ENCODE peak calls at places on chromosome 14, in nine cellular contexts. C is testis; O is CD8-positive, alpha-beta T cell; L is sigmoid colon; Z is MM.1S; T is body of pancreas; U is AG04450; R is heart left ventricle; H is suprapubic skin. F is an unnamed sample.

GRCh38 chr14:74539503-74539902 is 45.9 kb downstream of the ISCA2 start:
- DNase-seq in O (no peak), H (no peak), T (no peak), R (no peak), Z (no peak), C (no peak), U (no peak), L (no peak), F (no peak)

GRCh38 chr14:67491741-67492504 is 3.4 kb upstream of the TMEM229B start:
- DNase-seq in U (no peak), H (no peak), R (no peak), O (no peak), L (no peak), Z (no peak), C (no peak), T (peak), F (no peak)

GRCh38 chr14:70901218-70901772 is 6.0 kb upstream of the PCNX1 start:
- DNase-seq in C (no peak), R (no peak), O (no peak), Z (no peak), T (no peak), U (no peak), H (no peak), L (no peak), F (no peak)

GRCh38 chr14:44449694-44450093 is 57.4 kb downstream of the FSCB start:
- DNase-seq in H (no peak), Z (no peak), O (no peak), U (no peak), R (no peak), T (no peak), C (no peak), L (no peak), F (no peak)

GRCh38 chr14:25050494-25051170 is 685 bp upstream of the STXBP6 start:
- DNase-seq in R (no peak), U (no peak), H (no peak), Z (no peak), L (no peak), T (peak), O (no peak), C (no peak), F (no peak)

GRCh38 chr14:98906123-98906995 is 365.6 kb downstream of the BCL11B start:
- DNase-seq in C (peak), R (no peak), Z (no peak), T (peak), U (no peak), O (no peak), L (no peak), H (no peak), F (peak)

GRCh38 chr14:103594265-103594664 is 31.5 kb downstream of the COA8 start:
- DNase-seq in H (no peak), L (peak), Z (no peak), U (no peak), O (no peak), C (peak), R (peak), T (peak), F (no peak)

GRCh38 chr14:45120109-45120508 is 14.2 kb downstream of the FKBP3 start:
- DNase-seq in T (no peak), U (no peak), H (no peak), O (no peak), R (no peak), L (no peak), C (no peak), Z (no peak), F (no peak)

DNA sequence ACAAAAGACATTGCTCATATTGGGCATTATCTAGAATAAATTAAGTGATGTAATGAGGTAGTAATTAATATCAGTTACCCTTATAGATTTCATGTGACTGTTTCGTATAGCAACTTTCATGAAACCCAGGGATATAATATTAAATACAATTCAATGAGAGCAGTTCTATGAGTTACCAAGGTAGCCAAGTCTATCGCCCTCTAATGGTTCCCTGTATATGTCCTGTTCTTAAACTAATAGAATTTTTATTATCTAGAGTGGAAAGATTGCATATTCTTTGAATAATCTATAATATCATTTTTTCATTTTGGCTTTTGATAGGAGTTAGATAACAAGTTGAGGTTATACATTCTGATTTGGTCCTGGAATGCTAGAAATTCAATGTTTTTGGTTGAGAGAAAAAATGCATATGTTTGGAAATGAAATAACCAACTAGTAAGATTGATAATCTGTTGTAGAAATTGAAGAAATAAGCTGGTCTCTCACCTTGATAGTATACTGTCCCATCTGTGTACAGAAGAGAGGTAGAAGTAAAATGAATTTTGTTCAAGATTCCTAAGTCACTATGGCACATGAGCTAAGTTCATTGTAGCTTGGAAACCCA is 59.7 kb downstream of the SCFD1 start:
- DNase-seq in R (no peak), H (no peak), L (no peak), C (no peak), T (no peak), O (no peak), U (no peak), Z (no peak), F (no peak)
- TF ChIP-seq CTCF in R (no peak), H (no peak), L (no peak), C (no peak), T (peak), O (peak), U (peak), Z (peak), F (no peak)

GRCh38 chr14:66464261-66464660 is 21.9 kb upstream of the CCDC196 start:
- DNase-seq in T (no peak), L (no peak), Z (no peak), C (no peak), O (no peak), R (no peak), U (no peak), H (no peak), F (no peak)
- H3K27ac ChIP-seq in T (no peak), L (no peak), Z (no peak), C (no peak), O (no peak), R (no peak), U (no peak), H (no peak), F (no peak)

GRCh38 chr14:95291859-95292542 is 27.7 kb downstream of the CLMN start:
- DNase-seq in R (peak), H (peak), L (peak), T (peak), U (no peak), Z (no peak), O (no peak), C (peak), F (peak)

GRCh38 chr14:95294320-95294719 is 25.4 kb downstream of the CLMN start:
- DNase-seq in L (no peak), T (no peak), U (no peak), C (no peak), O (no peak), H (no peak), R (no peak), Z (no peak), F (no peak)

GRCh38 chr14:95294834-95295599 is 24.7 kb downstream of the CLMN start:
- DNase-seq in U (no peak), T (peak), H (no peak), L (no peak), O (no peak), R (no peak), Z (no peak), C (no peak), F (no peak)

GRCh38 chr14:95292660-95293425 is 26.9 kb downstream of the CLMN start:
- DNase-seq in C (no peak), O (no peak), U (no peak), L (no peak), R (no peak), Z (no peak), T (no peak), H (peak), F (no peak)

GRCh38 chr14:95293474-95293873 is 26.2 kb downstream of the CLMN start:
- DNase-seq in R (no peak), C (no peak), T (no peak), L (no peak), O (no peak), U (no peak), Z (no peak), H (no peak), F (no peak)
- TF ChIP-seq CTCF in R (no peak), C (no peak), T (no peak), L (no peak), O (no peak), U (no peak), Z (no peak), H (no peak), F (no peak)

DNA sequence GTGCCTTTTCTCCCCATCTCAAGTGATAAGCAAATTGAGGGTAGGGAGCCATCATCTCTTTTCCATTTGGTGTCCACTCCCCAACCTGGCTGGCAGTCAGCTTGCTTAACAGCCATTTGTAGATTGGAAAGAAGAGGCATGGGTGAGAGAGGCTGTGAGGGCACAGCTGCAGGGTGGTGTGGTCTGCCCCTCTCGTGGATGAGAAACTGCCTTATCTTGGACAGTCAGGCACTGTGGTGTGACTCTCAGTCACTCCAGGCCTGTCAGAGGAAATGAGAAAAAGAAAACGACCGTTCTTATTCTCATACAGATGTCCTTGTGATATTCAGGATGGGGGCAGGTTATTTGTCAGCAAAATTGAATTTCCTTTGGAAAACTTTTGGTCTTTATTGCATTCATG is 65.1 kb upstream of the SRSF5 start:
- DNase-seq in Z (peak), R (no peak), U (no peak), C (no peak), O (no peak), L (no peak), H (no peak), T (no peak), F (no peak)
- H3K27ac ChIP-seq in Z (peak), R (no peak), U (no peak), C (no peak), O (no peak), L (no peak), H (no peak), T (no peak), F (no peak)

GRCh38 chr14:54642950-54643695 is 76.2 kb downstream of the SAMD4A start:
- DNase-seq in U (no peak), O (no peak), R (no peak), Z (no peak), T (no peak), C (no peak), H (no peak), L (no peak), F (no peak)
- TF ChIP-seq CTCF in U (peak), O (no peak), R (peak), Z (peak), T (peak), C (no peak), H (no peak), L (no peak), F (no peak)

GRCh38 chr14:105334383-105335230 is 20.1 kb downstream of the PACS2 start:
- DNase-seq in U (no peak), C (no peak), T (peak), L (no peak), R (peak), H (no peak), O (no peak), Z (no peak), F (peak)
- H3K27ac ChIP-seq in U (no peak), C (no peak), T (no peak), L (no peak), R (no peak), H (no peak), O (no peak), Z (no peak), F (peak)

GRCh38 chr14:56488306-56488705 is 91.3 kb upstream of the TMEM260 start:
- DNase-seq in H (no peak), U (no peak), O (no peak), C (no peak), T (no peak), R (no peak), Z (no peak), L (no peak), F (no peak)

GRCh38 chr14:56487761-56488160 is 91.8 kb upstream of the TMEM260 start:
- DNase-seq in H (no peak), C (no peak), O (no peak), L (no peak), U (no peak), R (no peak), T (no peak), Z (no peak), F (no peak)

GRCh38 chr14:56487090-56487667 is 92.4 kb upstream of the TMEM260 start:
- DNase-seq in U (no peak), T (no peak), O (no peak), C (no peak), Z (no peak), H (no peak), L (no peak), R (no peak), F (no peak)

DNA sequence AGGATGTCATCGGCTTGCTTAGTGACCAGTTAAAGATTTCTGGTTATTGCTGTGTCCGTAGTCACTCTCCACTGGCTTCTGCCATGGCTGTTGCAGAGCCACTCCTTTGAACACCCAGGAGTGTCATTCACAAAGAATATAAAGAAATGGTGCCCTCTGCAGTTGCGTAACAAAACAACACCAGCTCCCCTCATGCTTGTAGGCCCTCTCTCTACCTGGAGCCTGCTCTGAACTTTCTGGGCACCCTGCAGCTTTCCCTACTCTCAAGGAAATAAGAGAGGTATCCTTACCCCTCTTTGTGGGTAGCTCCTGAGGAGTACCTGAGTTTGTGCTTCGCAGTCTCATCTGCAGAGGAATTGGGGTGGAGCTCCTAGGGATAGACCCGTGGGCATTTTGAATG is 97.3 kb upstream of the TMEM260 start:
- DNase-seq in R (no peak), C (peak), U (no peak), Z (no peak), L (no peak), H (no peak), O (no peak), T (no peak), F (no peak)
- TF ChIP-seq CTCF in R (no peak), C (no peak), U (peak), Z (peak), L (no peak), H (no peak), O (no peak), T (peak), F (no peak)

GRCh38 chr14:68609012-68609411 is 183.9 kb downstream of the ZFP36L1 start:
- DNase-seq in L (no peak), Z (no peak), C (no peak), T (no peak), O (no peak), R (no peak), H (no peak), U (no peak), F (no peak)
- H3K27ac ChIP-seq in L (peak), Z (no peak), C (peak), T (no peak), O (no peak), R (no peak), H (peak), U (no peak), F (no peak)